ENCODE peak calls at places on chromosomes 2 and 18, in six cellular contexts. L is breast epithelium, Z is tibial nerve, V is uterus, Q is HCT116, A is testis. R is an unnamed sample.

GRCh38 chr2:154912215-154912614 is 213.7 kb downstream of the KCNJ3 start:
- DNase-seq in L (no peak), Z (no peak), V (no peak), Q (no peak), A (no peak), R (no peak)

GRCh38 chr2:25313711-25314513 is 27.8 kb downstream of the DNMT3A start:
- DNase-seq in L (no peak), Z (no peak), V (no peak), Q (no peak), A (no peak), R (no peak)

GRCh38 chr2:229931241-229931640 is 8.9 kb downstream of the FBXO36 start:
- DNase-seq in L (no peak), Z (no peak), V (no peak), Q (no peak), A (no peak), R (no peak)

GRCh38 chr2:137910641-137911040 is 53.6 kb upstream of the HNMT start:
- DNase-seq in L (no peak), Z (no peak), V (no peak), Q (peak), A (no peak), R (peak)

GRCh38 chr2:239919779-239920545 is 105.2 kb downstream of the NDUFA10 start:
- DNase-seq in L (no peak), Z (no peak), V (peak), Q (no peak), A (peak), R (no peak)

GRCh38 chr2:172372436-172372835 is 55.0 kb upstream of the ITGA6 start:
- DNase-seq in L (no peak), Z (no peak), V (no peak), Q (no peak), A (no peak), R (no peak)

GRCh38 chr18:51211552-51211951 is 14.1 kb upstream of the MEX3C start:
- DNase-seq in L (no peak), Z (peak), V (no peak), Q (no peak), A (no peak), R (peak)

GRCh38 chr2:143946436-143947385 is 573.2 kb downstream of the ZEB2 start:
- DNase-seq in L (no peak), Z (no peak), V (no peak), Q (no peak), A (no peak), R (no peak)

GRCh38 chr2:183927367-183928355 is 670.7 kb upstream of the ZNF804A start:
- DNase-seq in L (no peak), Z (no peak), V (no peak), Q (no peak), A (peak), R (no peak)

GRCh38 chr2:105510761-105511669 is 112.2 kb upstream of the FHL2 start:
- DNase-seq in L (no peak), Z (no peak), V (no peak), Q (peak), A (no peak), R (no peak)

GRCh38 chr2:240999873-241000541 is 1.6 kb downstream of the SNED1 start:
- DNase-seq in L (peak), Z (peak), V (no peak), Q (no peak), A (peak), R (no peak)

GRCh38 chr2:39994151-39994550 is 215.1 kb upstream of the THUMPD2 start:
- DNase-seq in L (no peak), Z (no peak), V (no peak), Q (no peak), A (no peak), R (no peak)

GRCh38 chr2:20663196-20664070 is 3.5 kb upstream of the GDF7 start:
- DNase-seq in L (no peak), Z (no peak), V (peak), Q (no peak), A (no peak), R (no peak)

GRCh38 chr2:20664071-20664390 is 2.9 kb upstream of the GDF7 start:
- DNase-seq in L (no peak), Z (no peak), V (no peak), Q (no peak), A (no peak), R (no peak)

GRCh38 chr2:20661981-20662937 is 4.7 kb upstream of the GDF7 start:
- DNase-seq in L (no peak), Z (no peak), V (peak), Q (no peak), A (no peak), R (no peak)

GRCh38 chr2:20660506-20660905 is 6.4 kb upstream of the GDF7 start:
- DNase-seq in L (no peak), Z (no peak), V (no peak), Q (no peak), A (no peak), R (no peak)

DNA sequence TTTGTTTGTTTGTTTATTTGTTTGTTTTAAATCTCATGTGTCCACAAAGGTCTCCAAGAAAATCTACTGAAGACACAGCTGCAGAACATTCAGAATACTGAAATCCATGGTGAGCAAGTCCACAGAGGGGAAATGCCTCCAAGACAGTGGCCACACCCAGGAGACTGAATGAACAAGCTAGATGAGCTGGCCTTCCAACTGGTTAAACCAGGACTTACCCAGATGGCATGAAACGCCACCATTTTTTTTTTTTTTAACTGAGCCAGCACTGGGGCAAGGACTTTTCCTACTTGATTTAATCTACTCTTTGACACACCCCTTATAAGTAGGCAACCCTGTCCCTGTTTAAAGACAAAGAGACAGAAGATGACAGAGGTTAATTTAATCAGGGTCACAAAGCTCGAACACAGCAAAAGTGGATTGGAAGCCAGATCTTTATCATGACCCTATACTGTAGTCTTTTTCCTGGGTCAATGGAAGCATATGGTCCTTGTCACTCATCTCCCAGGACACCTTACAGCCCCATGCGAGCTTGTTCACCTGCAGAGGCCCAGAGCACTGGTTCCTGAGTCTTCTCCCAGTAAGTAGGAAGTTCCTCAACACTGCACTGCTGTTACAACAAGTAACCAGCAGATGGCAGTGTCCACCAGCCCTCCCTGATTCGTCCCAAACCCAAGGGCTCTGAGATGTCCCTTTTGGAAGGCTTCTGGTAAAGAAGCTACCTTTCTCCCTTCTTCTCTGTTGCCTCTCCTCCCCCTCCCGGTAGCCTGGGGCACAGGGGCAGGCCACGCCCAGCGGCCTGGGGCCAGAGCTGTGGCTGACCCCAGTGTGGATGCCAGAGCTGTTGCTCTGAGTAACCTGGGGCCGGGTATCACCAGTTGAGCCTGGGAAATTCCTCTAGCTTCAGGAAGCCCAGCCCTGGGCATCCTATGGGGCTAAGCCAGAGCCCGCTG is 5.6 kb upstream of the GDF7 start:
- DNase-seq in L (no peak), Z (no peak), V (peak), Q (peak), A (peak), R (peak)
- TF ChIP-seq POLR2A in L (no peak), Z (no peak), V (peak), Q (no peak), A (no peak), R (no peak)

GRCh38 chr2:86440631-86441391 is at the start of gene KDM3A:
- DNase-seq in L (peak), Z (peak), V (peak), Q (peak), A (peak), R (peak)

GRCh38 chr2:86441392-86441788 is 219 bp downstream of the KDM3A start:
- DNase-seq in L (no peak), Z (no peak), V (no peak), Q (no peak), A (no peak), R (no peak)

GRCh38 chr2:86442642-86443005 is 1.5 kb downstream of the KDM3A start:
- DNase-seq in L (peak), Z (peak), V (peak), Q (peak), A (peak), R (peak)

GRCh38 chr2:86443601-86444000 is 2.4 kb downstream of the KDM3A start:
- DNase-seq in L (no peak), Z (no peak), V (no peak), Q (no peak), A (no peak), R (no peak)

GRCh38 chr2:86441789-86442641 is 844 bp downstream of the KDM3A start:
- DNase-seq in L (peak), Z (peak), V (peak), Q (no peak), A (peak), R (peak)
- TF ChIP-seq POLR2A in L (peak), Z (peak), V (no peak), Q (no peak), A (no peak), R (peak)

DNA sequence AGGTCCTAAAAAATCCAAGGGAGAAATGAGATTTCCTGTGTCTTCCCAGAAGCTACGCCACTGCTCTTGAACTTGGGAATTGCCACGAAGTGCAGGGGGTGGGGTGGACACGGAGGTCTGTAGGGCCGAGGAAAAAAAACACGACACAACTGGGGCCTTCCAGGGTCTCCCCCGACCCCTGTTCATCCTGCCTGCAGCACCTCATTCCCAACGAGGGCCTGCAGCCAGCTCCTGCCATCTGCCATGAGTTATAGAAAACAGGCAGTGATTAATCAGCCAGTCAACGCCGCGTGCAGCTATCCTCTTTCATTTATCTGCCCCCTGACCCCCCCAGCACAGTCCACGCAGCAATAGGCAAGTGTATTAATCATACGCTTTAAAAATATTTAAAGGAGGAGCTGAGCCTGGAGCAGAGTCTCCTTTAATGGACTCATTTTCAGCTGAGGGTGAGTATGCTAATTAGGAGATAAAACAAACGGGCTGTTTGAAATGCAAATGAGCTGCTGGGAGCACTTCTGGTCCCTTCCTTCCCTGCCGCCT is 209.9 kb downstream of the TFCP2L1 start:
- DNase-seq in L (no peak), Z (no peak), V (peak), Q (peak), A (peak), R (peak)
- TF ChIP-seq POLR2A in L (no peak), Z (peak), V (no peak), Q (peak), A (peak), R (peak)

GRCh38 chr2:222423632-222424280 is 587 bp upstream of the SGPP2 start:
- DNase-seq in L (no peak), Z (no peak), V (no peak), Q (no peak), A (no peak), R (no peak)
- TF ChIP-seq POLR2A in L (no peak), Z (no peak), V (no peak), Q (no peak), A (no peak), R (no peak)

DNA sequence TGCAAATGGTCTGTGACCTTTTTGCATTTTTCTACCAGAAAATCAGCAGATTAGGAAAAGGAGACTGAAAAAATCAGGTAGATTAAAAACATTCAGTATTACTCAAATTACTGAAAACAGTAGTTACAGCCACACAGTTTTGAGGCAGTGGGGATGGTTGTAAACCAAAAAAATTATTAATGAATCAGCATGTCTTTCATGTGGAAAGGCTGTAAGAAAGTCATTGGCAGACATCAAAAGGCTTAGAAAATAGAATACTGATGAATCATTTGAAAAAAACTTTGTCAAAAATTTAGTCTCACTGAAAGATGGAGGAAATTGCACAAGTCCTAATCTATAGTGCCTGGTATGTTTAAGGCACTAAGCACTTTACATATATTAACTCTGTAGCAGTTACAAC is 133.9 kb upstream of the GCFC2 start:
- DNase-seq in L (no peak), Z (no peak), V (no peak), Q (no peak), A (no peak), R (no peak)
- TF ChIP-seq POLR2A in L (no peak), Z (no peak), V (no peak), Q (no peak), A (no peak), R (no peak)

GRCh38 chr2:54558976-54559410 is 102.9 kb downstream of the SPTBN1 start:
- DNase-seq in L (no peak), Z (no peak), V (no peak), Q (no peak), A (no peak), R (no peak)

GRCh38 chr2:54561010-54561409 is 104.9 kb downstream of the SPTBN1 start:
- DNase-seq in L (no peak), Z (no peak), V (no peak), Q (no peak), A (no peak), R (no peak)

GRCh38 chr2:54561795-54562592 is 105.9 kb downstream of the SPTBN1 start:
- DNase-seq in L (no peak), Z (no peak), V (no peak), Q (no peak), A (no peak), R (no peak)

GRCh38 chr2:54559593-54560145 is 103.5 kb downstream of the SPTBN1 start:
- DNase-seq in L (no peak), Z (no peak), V (no peak), Q (no peak), A (peak), R (peak)

GRCh38 chr2:54560146-54560881 is 104.2 kb downstream of the SPTBN1 start:
- DNase-seq in L (no peak), Z (no peak), V (peak), Q (no peak), A (peak), R (peak)
- TF ChIP-seq POLR2A in L (no peak), Z (no peak), V (no peak), Q (no peak), A (no peak), R (no peak)

DNA sequence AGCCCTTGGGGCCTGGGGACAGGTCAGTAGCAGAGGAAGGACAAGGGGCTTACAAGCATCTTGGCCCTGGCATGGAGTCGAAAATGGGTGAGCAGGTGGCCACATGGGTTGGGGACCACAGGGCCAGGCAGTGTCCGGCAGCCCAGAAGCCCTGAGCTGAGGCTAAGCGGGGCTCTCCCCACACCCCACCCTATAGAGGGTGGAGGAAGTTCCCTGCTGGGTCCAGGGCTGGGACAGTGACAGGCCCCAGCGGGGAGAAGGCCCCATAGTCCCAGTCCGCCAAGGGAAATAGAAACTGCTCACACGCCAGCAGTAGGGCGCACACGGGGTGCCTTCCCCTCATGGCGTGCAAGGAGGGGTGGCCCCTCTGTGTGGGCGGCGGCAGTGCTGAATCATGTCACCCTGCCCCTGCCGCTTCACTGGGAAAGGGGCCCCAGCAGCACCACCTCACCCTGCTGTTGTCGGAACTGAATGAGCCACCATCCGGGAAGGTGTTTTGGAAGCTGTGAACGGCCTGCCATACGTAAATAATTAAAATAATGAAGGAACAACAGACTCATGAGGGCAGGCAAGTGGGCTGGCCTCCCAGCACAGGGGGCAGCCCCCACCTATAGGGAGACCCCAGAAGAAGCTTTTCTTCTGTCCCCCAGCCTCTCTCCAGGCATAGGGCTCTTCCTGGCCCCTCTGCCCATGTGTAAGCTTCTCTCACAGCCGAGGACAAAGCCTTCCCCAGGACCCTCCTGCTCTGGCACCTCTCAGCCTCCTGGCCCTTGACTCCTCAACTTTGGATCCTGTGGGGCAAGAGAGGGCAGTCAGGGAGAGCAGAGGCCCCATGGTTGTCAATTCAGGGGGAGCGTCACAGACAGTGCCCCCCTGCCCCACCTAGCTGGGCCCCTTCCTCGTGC is 12.7 kb upstream of the DUSP2 start:
- DNase-seq in L (no peak), Z (no peak), V (no peak), Q (no peak), A (no peak), R (peak)
- TF ChIP-seq POLR2A in L (no peak), Z (no peak), V (no peak), Q (no peak), A (no peak), R (peak)

DNA sequence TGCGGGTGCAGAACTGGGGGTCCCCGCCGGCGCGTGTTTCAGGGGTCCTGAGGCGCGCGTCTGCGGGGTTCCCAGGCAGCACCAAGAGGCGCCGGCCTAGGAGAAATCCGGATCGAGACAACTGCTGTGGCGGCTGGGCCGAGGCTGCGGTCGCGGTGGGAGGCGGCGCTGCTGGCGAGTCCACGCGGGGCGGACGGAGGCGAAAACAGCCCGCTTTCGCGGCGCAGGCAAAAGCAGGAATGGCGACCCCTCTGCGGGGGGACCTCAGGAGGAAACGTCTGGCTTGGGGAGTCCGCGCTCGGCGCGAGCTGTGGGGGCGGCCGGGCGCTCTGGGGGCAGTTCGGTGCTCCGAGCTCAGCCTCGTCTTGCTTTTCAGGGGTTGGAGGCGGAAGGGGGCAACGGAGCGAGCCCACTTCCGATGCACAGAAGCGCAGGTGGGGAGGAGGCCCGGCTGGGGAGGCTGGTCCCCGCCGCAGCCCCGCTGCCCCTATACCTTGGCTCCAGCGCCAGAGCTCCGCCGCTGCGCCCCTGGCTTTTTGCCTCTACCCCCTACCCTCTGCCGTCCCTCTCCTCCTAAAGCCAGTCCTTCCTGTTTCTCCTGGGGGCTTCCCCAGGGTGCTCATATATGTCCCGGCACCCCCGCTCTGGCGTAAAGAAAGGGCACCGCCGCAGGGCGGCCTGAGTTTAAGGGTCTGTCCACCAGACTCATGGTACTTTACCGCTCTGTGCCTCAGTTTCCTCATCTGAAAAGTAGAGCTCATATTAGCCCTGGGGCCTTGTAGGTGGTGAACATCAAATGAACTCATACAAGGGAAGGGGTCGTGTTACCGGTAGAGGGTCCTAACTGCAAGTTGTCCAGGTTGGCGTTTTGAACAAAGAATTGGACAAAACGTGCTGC is 81.3 kb upstream of the LDLRAD4 start:
- DNase-seq in L (no peak), Z (no peak), V (no peak), Q (no peak), A (peak), R (peak)
- TF ChIP-seq POLR2A in L (no peak), Z (no peak), V (no peak), Q (no peak), A (no peak), R (no peak)

R was measured in erythroblast.